ENCODE peak calls at places on chromosomes 5 and 9, in seven cellular contexts. J is right cardiac atrium; E is right lobe of liver; B is endodermal cell; I is colonic mucosa; V is CD8-positive, alpha-beta memory T cell; Y is left ventricle myocardium inferior. U is an unnamed sample.

GRCh38 chr5:82599030-82599429 is 320.9 kb upstream of the RPS23 start:
- DNase-seq in Y (no peak), J (no peak), E (no peak), V (no peak), I (no peak), B (no peak), U (no peak)

GRCh38 chr5:4058899-4059298 is 463.3 kb downstream of the IRX1 start:
- DNase-seq in J (peak; percentile 53), Y (peak; percentile 39), B (peak; percentile 59), I (no peak), V (no peak), E (no peak), U (no peak)

GRCh38 chr9:32942755-32943460 is 58.5 kb downstream of the APTX start:
- DNase-seq in B (no peak), I (no peak), Y (no peak), J (no peak), E (no peak), V (no peak), U (no peak)

GRCh38 chr5:14167211-14167845 is 24.2 kb downstream of the TRIO start:
- DNase-seq in Y (no peak), E (no peak), V (no peak), B (peak; percentile 35), I (no peak), J (no peak), U (no peak)

GRCh38 chr5:137035480-137035878 is 463.6 kb downstream of the SPOCK1 start:
- DNase-seq in V (no peak), E (no peak), B (peak; percentile 59), J (no peak), I (no peak), Y (no peak), U (no peak)

GRCh38 chr9:91207889-91208651 is 153.6 kb downstream of the AUH start:
- DNase-seq in V (no peak), J (no peak), E (no peak), B (no peak), Y (no peak), I (no peak), U (no peak)

GRCh38 chr9:97986466-97986865 is 3.3 kb downstream of the ANP32B start:
- DNase-seq in V (no peak), E (no peak), J (no peak), B (no peak), Y (no peak), I (no peak), U (no peak)

GRCh38 chr9:127853312-127854168 is 918 bp downstream of the ENG start:
- DNase-seq in I (no peak), B (no peak), E (no peak), V (no peak), Y (no peak), J (no peak), U (no peak)

GRCh38 chr9:22169243-22169642 is 160.1 kb upstream of the CDKN2B start:
- DNase-seq in E (no peak), V (no peak), I (no peak), B (no peak), J (no peak), Y (no peak), U (no peak)

GRCh38 chr5:145854651-145855258 is 18.1 kb downstream of the GRXCR2 start:
- DNase-seq in Y (no peak), I (peak; percentile 85), B (peak; percentile 68), V (no peak), J (no peak), E (no peak), U (no peak)

GRCh38 chr9:13279284-13280162 is at the start of gene MPDZ:
- DNase-seq in J (peak; percentile 91), I (peak; percentile 18), B (peak; percentile 88), E (peak; percentile 72), V (no peak), Y (peak; percentile 76), U (peak; percentile 70)

GRCh38 chr9:70439991-70440706 is 25.7 kb upstream of the KLF9 start:
- DNase-seq in Y (no peak), V (no peak), J (no peak), E (no peak), I (no peak), B (no peak), U (no peak)

GRCh38 chr9:127974002-127974768 is 6.6 kb downstream of the EEIG1 start:
- DNase-seq in E (peak; percentile 86), J (no peak), V (no peak), I (peak; percentile 24), Y (no peak), B (peak; percentile 46), U (no peak)

GRCh38 chr5:102782245-102782872 is 27.3 kb downstream of the PAM start:
- DNase-seq in Y (no peak), I (no peak), E (no peak), J (no peak), V (no peak), B (no peak), U (no peak)

GRCh38 chr5:127019928-127020327 is 10.4 kb downstream of the MARCHF3 start:
- DNase-seq in I (no peak), Y (no peak), J (no peak), V (no peak), B (no peak), E (no peak), U (no peak)

GRCh38 chr9:5455181-5455580 is 4.8 kb downstream of the CD274 start:
- DNase-seq in E (no peak), B (no peak), I (no peak), V (no peak), Y (no peak), J (no peak), U (no peak)

GRCh38 chr5:59496524-59497134 is 396.9 kb downstream of the PDE4D start:
- DNase-seq in I (no peak), J (peak; percentile 19), V (no peak), B (peak; percentile 81), E (no peak), Y (no peak), U (no peak)

GRCh38 chr5:73373814-73374510 is 74.6 kb downstream of the FOXD1 start:
- DNase-seq in V (no peak), B (no peak), J (no peak), I (no peak), Y (no peak), E (no peak), U (no peak)

GRCh38 chr5:73376618-73377170 is 71.9 kb downstream of the FOXD1 start:
- DNase-seq in Y (no peak), B (no peak), I (no peak), J (no peak), V (no peak), E (no peak), U (no peak)

GRCh38 chr5:73374520-73375235 is 73.9 kb downstream of the FOXD1 start:
- DNase-seq in I (no peak), V (no peak), B (no peak), J (no peak), Y (no peak), E (no peak), U (no peak)

GRCh38 chr5:73378070-73378469 is 70.5 kb downstream of the FOXD1 start:
- DNase-seq in J (no peak), B (peak; percentile 59), V (no peak), I (no peak), E (no peak), Y (no peak), U (no peak)

GRCh38 chr5:73375949-73376348 is 72.6 kb downstream of the FOXD1 start:
- DNase-seq in V (no peak), I (no peak), B (no peak), E (no peak), J (no peak), Y (no peak), U (no peak)
- H3K4me3 ChIP-seq in V (no peak overlapping the region), I (no peak overlapping the region), B (no peak overlapping the region), E (no peak overlapping the region), J (no peak overlapping the region), Y (no peak overlapping the region), U (no peak overlapping the region)

GRCh38 chr5:175253597-175253996 is 190.4 kb downstream of the DRD1 start:
- DNase-seq in I (no peak), J (no peak), Y (no peak), V (no peak), E (no peak), B (no peak), U (no peak)
- H3K27me3 ChIP-seq in I (no peaks in the 10 kb centered on the region), J (no peaks in the 10 kb centered on the region), Y (peaks cover 21% of the 10 kb centered on the region), V (no peaks in the 10 kb centered on the region), E (no peaks in the 10 kb centered on the region), B (no peaks in the 10 kb centered on the region), U (no peaks in the 10 kb centered on the region)

GRCh38 chr5:11227064-11227463 is 466.0 kb upstream of the DAP start:
- DNase-seq in Y (no peak), V (no peak), E (no peak), B (no peak), J (no peak), I (no peak), U (no peak)
- H3K4me3 ChIP-seq in Y (no peak overlapping the region), V (no peak overlapping the region), E (no peak overlapping the region), B (no peak overlapping the region), J (no peak overlapping the region), I (no peak overlapping the region), U (no peak overlapping the region)

GRCh38 chr5:173247504-173247903 is 12.5 kb upstream of the NKX2-5 start:
- DNase-seq in E (no peak), V (no peak), I (no peak), Y (no peak), B (no peak), J (no peak), U (no peak)
- H3K27me3 ChIP-seq in E (peaks cover 4% of the 10 kb centered on the region), V (peaks cover 28% of the 10 kb centered on the region), I (peaks cover 63% of the 10 kb centered on the region), Y (peaks cover 99% of the 10 kb centered on the region), B (peaks cover 100% of the 10 kb centered on the region), J (no peaks in the 10 kb centered on the region), U (peaks cover 27% of the 10 kb centered on the region)

GRCh38 chr9:14346826-14347407 is 33.0 kb upstream of the NFIB start:
- DNase-seq in V (no peak), Y (peak; percentile 52), B (peak; percentile 74), E (no peak), I (no peak), J (peak; percentile 81), U (peak; percentile 65)

GRCh38 chr9:14349141-14349817 is 35.3 kb upstream of the NFIB start:
- DNase-seq in B (peak; percentile 57), Y (no peak), E (no peak), I (no peak), V (no peak), J (peak; percentile 42), U (no peak)

GRCh38 chr9:14349818-14350333 is 35.9 kb upstream of the NFIB start:
- DNase-seq in Y (no peak), I (no peak), V (no peak), E (no peak), J (peak; percentile 64), B (no peak), U (no peak)

GRCh38 chr9:14347408-14348224 is 33.7 kb upstream of the NFIB start:
- DNase-seq in J (peak; percentile 85), V (no peak), B (peak; percentile 88), E (no peak), Y (peak; percentile 69), I (peak; percentile 46), U (peak; percentile 74)

GRCh38 chr9:14348241-14349140 is 34.5 kb upstream of the NFIB start:
- DNase-seq in V (no peak), E (no peak), I (no peak), J (peak; percentile 71), Y (no peak), B (peak; percentile 74), U (peak; percentile 43)
- H3K4me3 ChIP-seq in V (no peak overlapping the region), E (peak overlapping the region; percentile 20), I (peak overlapping the region; percentile 30), J (peak overlapping the region; percentile 33), Y (peak overlapping the region; percentile 73), B (peak overlapping the region; percentile 83), U (peak overlapping the region; percentile 71)

GRCh38 chr5:2738156-2738699 is 13.2 kb downstream of the IRX2 start:
- DNase-seq in I (no peak), J (no peak), Y (no peak), E (no peak), B (no peak), V (no peak), U (no peak)
- H3K27me3 ChIP-seq in I (peaks cover 50% of the 10 kb centered on the region), J (no peaks in the 10 kb centered on the region), Y (peaks cover 97% of the 10 kb centered on the region), E (no peaks in the 10 kb centered on the region), B (peaks cover 85% of the 10 kb centered on the region), V (peaks cover 5% of the 10 kb centered on the region), U (peaks cover 24% of the 10 kb centered on the region)